ENCODE peak calls at places on chromosomes 13 and 19, in four cellular contexts. G is posterior cingulate gyrus, B is iris pigment epithelial cell, F is NCI-H345. H is an unnamed sample.

GRCh38 chr13:39656325-39656677 is 839 bp downstream of the COG6 start:
- DNase-seq in G (no peak), B (peak), F (no peak), H (no peak)

GRCh38 chr13:75687145-75687763 is 51.1 kb downstream of the LMO7 start:
- DNase-seq in G (no peak), B (peak), F (no peak), H (peak)

GRCh38 chr19:22708983-22709382 is 74.9 kb downstream of the ZNF492 start:
- DNase-seq in G (peak), B (no peak), F (no peak), H (no peak)

GRCh38 chr19:49497047-49497789 is 984 bp downstream of the RPS11 start:
- DNase-seq in G (no peak), B (peak), F (no peak), H (no peak)

GRCh38 chr13:68627377-68627776 is 1397.2 kb upstream of the PCDH9 start:
- DNase-seq in G (no peak), B (no peak), F (no peak), H (no peak)

GRCh38 chr19:37779139-37780035 is at the start of gene ZNF573:
- DNase-seq in G (peak), B (peak), F (peak), H (peak)

GRCh38 chr19:11019824-11020223 is 59.0 kb downstream of the SMARCA4 start:
- DNase-seq in G (peak), B (no peak), F (no peak), H (no peak)

GRCh38 chr19:19506592-19506991 is 8.8 kb downstream of the TSSK6 start:
- DNase-seq in G (peak), B (no peak), F (no peak), H (no peak)

GRCh38 chr19:37929512-37929911 is 22.5 kb downstream of the SIPA1L3 start:
- DNase-seq in G (peak), B (no peak), F (no peak), H (no peak)

GRCh38 chr19:6718741-6719539 is 1.5 kb downstream of the C3 start:
- DNase-seq in G (peak), B (peak), F (no peak), H (no peak)

GRCh38 chr13:32117696-32118095 is 86.1 kb downstream of the FRY start:
- DNase-seq in G (no peak), B (peak), F (no peak), H (no peak)

GRCh38 chr19:57302020-57302465 is 18.2 kb upstream of the ZNF543 start:
- DNase-seq in G (no peak), B (peak), F (peak), H (no peak)

GRCh38 chr13:78376033-78376432 is 227.3 kb downstream of the POU4F1 start:
- DNase-seq in G (no peak), B (no peak), F (no peak), H (no peak)

GRCh38 chr19:12145348-12145747 is 5.2 kb upstream of the ZNF20 start:
- DNase-seq in G (no peak), B (no peak), F (no peak), H (no peak)

GRCh38 chr19:3775831-3776230 is 3.8 kb upstream of the RAX2 start:
- DNase-seq in G (no peak), B (no peak), F (no peak), H (no peak)

GRCh38 chr19:3039641-3040077 is 10.6 kb upstream of the TLE2 start:
- DNase-seq in G (no peak), B (no peak), F (no peak), H (peak)

GRCh38 chr13:45393941-45394570 is 24.1 kb downstream of the SLC25A30 start:
- DNase-seq in G (peak), B (peak), F (peak), H (peak)

GRCh38 chr19:7534531-7534980 is 961 bp upstream of the PNPLA6 start:
- DNase-seq in G (peak), B (peak), F (peak), H (peak)

H was measured in SHP77 treated with DMSO at 0.1 percent for 48 hours.